ENCODE peak calls at places on chromosome 17, in four cellular contexts. Q is BE2C, O is B cell, A is body of pancreas. I is an unnamed sample.

GRCh38 chr17:9824797-9825338 is 856 bp upstream of the GLP2R start:
- DNase-seq in Q (no peak), A (no peak), O (no peak), I (no peak)

GRCh38 chr17:66514227-66514806 is 211.9 kb downstream of the PRKCA start:
- DNase-seq in Q (no peak), O (no peak), A (no peak), I (no peak)

GRCh38 chr17:1177099-1177996 is 2.4 kb downstream of the ABR start:
- DNase-seq in O (no peak), A (no peak), Q (no peak), I (no peak)

GRCh38 chr17:30117548-30118155 is 1.0 kb downstream of the NSRP1 start:
- DNase-seq in Q (no peak), A (no peak), O (no peak), I (no peak)

GRCh38 chr17:40086150-40087044 is 14.0 kb downstream of the NR1D1 start:
- DNase-seq in A (peak), O (peak), Q (peak), I (peak)

GRCh38 chr17:42406602-42407288 is 16.3 kb downstream of the CAVIN1 start:
- DNase-seq in A (no peak), O (no peak), Q (no peak), I (no peak)

GRCh38 chr17:35368086-35368824 is 5.2 kb downstream of the SLFN11 start:
- DNase-seq in Q (no peak), A (peak), O (peak), I (no peak)

GRCh38 chr17:34850964-34851363 is 110.3 kb downstream of the CCT6B start:
- DNase-seq in A (no peak), Q (no peak), O (no peak), I (no peak)

GRCh38 chr17:50133028-50133768 is 3.2 kb upstream of the SAMD14 start:
- DNase-seq in Q (peak), O (no peak), A (no peak), I (no peak)

GRCh38 chr17:67482784-67483183 is 105.7 kb downstream of the PITPNC1 start:
- DNase-seq in A (no peak), Q (no peak), O (no peak), I (no peak)

GRCh38 chr17:30379303-30380105 is 777 bp downstream of the CPD start:
- DNase-seq in A (peak), O (no peak), Q (peak), I (peak)

GRCh38 chr17:50426814-50427787 is 1.1 kb downstream of the ACSF2 start:
- DNase-seq in Q (peak), A (peak), O (no peak), I (peak)

GRCh38 chr17:3801792-3802191 is 804 bp upstream of the ITGAE start:
- DNase-seq in O (no peak), Q (no peak), A (no peak), I (no peak)

GRCh38 chr17:61868074-61868473 is 4.7 kb upstream of the BRIP1 start:
- DNase-seq in Q (no peak), A (no peak), O (no peak), I (no peak)

GRCh38 chr17:9273334-9274118 is 252.2 kb downstream of the NTN1 start:
- DNase-seq in Q (no peak), O (no peak), A (peak), I (no peak)

GRCh38 chr17:4087911-4088693 is 54.7 kb downstream of the ZZEF1 start:
- DNase-seq in O (no peak), Q (no peak), A (no peak), I (no peak)

GRCh38 chr17:16470302-16470701 is 21.7 kb downstream of the LRRC75A start:
- DNase-seq in A (peak), O (no peak), Q (no peak), I (no peak)

GRCh38 chr17:29566473-29567361 is at the start of gene ABHD15:
- DNase-seq in Q (peak), O (peak), A (peak), I (peak)

GRCh38 chr17:71494456-71494855 is 626.4 kb upstream of the SOX9 start:
- DNase-seq in Q (no peak), A (no peak), O (no peak), I (no peak)

DNA sequence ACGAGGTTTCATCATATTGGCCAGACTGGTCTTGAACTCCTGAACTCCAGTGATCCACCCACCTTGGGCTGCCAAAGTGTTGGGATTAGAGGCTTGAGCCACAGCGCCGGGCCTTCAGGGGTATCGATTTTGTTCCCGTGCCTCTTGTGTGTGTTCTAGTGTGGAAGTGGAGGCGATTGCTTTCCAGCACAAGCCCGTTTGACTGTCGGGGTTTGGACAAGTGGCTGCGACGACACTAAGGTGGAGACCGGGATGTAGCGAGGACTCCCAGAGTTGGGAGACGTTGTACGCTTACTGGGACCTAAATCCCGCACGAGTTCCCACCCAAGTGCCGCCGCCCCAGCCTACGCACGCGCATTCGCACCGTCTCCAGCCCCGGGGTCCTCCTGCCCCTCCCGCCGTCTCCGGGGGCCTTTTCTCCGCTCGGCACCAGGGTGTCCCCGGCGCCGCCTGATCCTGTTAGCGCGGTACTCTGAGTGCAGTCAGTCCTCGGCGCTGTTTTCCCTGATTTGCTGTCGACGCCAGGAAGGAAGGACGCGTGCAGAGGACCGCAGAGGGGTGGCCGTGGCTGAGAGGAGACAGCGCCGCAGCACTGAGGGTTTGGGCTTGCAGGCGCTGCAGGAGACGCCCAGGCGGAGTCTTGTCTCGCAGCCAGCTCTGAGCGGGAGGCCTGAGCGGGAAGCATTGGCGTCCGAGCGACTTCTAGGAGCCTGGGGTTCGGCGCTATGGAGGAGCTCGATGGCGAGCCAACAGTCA is at the start of gene NUP85:
- DNase-seq in A (peak), Q (peak), O (peak), I (peak)
- TF ChIP-seq CTCF in A (no peak), Q (no peak), O (no peak), I (no peak)

GRCh38 chr17:82518826-82519810 is at the start of gene FOXK2:
- DNase-seq in O (peak), A (peak), Q (peak), I (peak)
- TF ChIP-seq CTCF in O (no peak), A (no peak), Q (no peak), I (no peak)

GRCh38 chr17:44117351-44117750 is 6.1 kb downstream of the HDAC5 start:
- DNase-seq in Q (no peak), A (no peak), O (no peak), I (no peak)

GRCh38 chr17:44121206-44121605 is 2.2 kb downstream of the HDAC5 start:
- DNase-seq in A (no peak), Q (no peak), O (no peak), I (no peak)

GRCh38 chr17:44119798-44120197 is 3.6 kb downstream of the HDAC5 start:
- DNase-seq in O (no peak), A (no peak), Q (no peak), I (no peak)

GRCh38 chr17:44119062-44119461 is 4.4 kb downstream of the HDAC5 start:
- DNase-seq in Q (no peak), A (no peak), O (no peak), I (no peak)

GRCh38 chr17:44118427-44119050 is 4.9 kb downstream of the HDAC5 start:
- DNase-seq in Q (no peak), O (no peak), A (no peak), I (no peak)
- TF ChIP-seq CTCF in Q (no peak), O (no peak), A (no peak), I (no peak)

DNA sequence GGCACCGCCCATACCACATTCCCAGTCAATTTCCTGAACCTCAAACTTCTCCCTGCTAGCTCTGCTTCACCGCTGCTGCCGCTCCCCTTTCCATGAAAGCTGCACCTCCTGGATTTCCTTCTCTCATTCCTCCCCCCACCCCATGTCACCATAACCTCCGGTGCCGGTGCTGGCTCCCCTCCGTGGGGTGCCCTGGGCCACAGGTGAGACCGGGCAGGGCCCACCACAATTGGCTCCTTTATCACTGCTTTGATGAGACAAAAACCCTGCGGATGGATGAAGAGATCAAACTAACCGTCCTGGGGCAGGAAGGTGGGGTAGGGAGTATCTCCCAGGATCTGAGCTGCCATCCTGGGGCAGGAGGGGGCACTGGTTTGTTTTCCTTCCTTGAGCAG is 111.3 kb upstream of the LHX1 start:
- DNase-seq in A (no peak), Q (no peak), O (no peak), I (no peak)
- TF ChIP-seq CTCF in A (no peak), Q (no peak), O (no peak), I (no peak)

GRCh38 chr17:63696381-63696961 is 3.5 kb downstream of the LIMD2 start:
- DNase-seq in Q (peak), A (peak), O (peak), I (no peak)
- TF ChIP-seq CTCF in Q (peak), A (no peak), O (peak), I (peak)

GRCh38 chr17:75758131-75758905 is 6.7 kb downstream of the GALK1 start:
- DNase-seq in O (no peak), A (no peak), Q (no peak), I (no peak)
- TF ChIP-seq CTCF in O (no peak), A (no peak), Q (peak), I (no peak)

GRCh38 chr17:78364436-78365281 is 4.8 kb upstream of the SOCS3 start:
- DNase-seq in Q (no peak), A (no peak), O (no peak), I (no peak)

GRCh38 chr17:78367193-78367592 is 7.3 kb upstream of the SOCS3 start:
- DNase-seq in Q (no peak), A (no peak), O (no peak), I (no peak)

GRCh38 chr17:78368348-78368747 is 8.5 kb upstream of the SOCS3 start:
- DNase-seq in Q (no peak), O (no peak), A (no peak), I (no peak)

GRCh38 chr17:78366109-78366848 is 6.4 kb upstream of the SOCS3 start:
- DNase-seq in A (no peak), Q (peak), O (no peak), I (no peak)

DNA sequence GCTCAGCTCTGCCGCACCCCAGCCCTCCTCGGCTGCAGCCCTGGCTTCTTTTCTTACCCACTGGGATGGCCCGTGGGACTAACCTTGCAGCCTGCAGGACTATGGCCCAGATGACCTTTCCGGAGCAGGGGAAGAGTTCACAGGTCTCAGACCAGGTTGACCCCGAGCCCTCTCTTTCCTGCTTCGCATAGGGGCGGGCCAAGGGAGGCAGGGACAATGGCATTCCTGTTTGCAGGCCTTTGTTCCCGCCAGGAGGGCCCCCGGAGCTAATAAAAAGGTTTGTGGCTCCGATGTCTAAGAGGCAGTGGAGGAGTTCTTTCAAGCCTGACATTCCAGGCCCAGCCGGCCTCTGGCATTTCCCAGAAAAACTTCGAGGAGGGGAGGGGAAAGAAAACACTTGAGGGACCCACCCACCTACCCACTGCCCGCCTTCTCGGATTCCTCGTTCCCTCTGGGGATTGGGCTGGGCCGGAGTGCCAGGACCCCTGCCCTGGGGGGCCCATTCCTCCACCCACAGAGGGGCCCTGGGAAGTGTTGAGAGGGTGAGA is 5.8 kb upstream of the SOCS3 start:
- DNase-seq in Q (no peak), A (no peak), O (no peak), I (no peak)
- TF ChIP-seq CTCF in Q (no peak), A (no peak), O (no peak), I (no peak)

I was measured in natural killer cell.